ENCODE peak calls at places on chromosome 14, in eight cellular contexts. I is heart right ventricle, K is suprapubic skin, X is BJ, Y is right atrium auricular region, Q is endodermal cell, P is left lung, A is prostate gland. J is an unnamed sample. For H3K36me3, the result is how much of the 10 kb centered on the place peaks cover.

GRCh38 chr14:93764211-93764659 is 24.1 kb downstream of the PRIMA1 start:
- DNase-seq in I (peak), Y (no peak), A (peak), K (no peak), X (no peak), Q (peak), P (no peak), J (peak)

GRCh38 chr14:32073537-32074189 is 3.4 kb upstream of the ARHGAP5 start:
- DNase-seq in P (no peak), I (no peak), X (peak), A (peak), Y (no peak), Q (peak), K (no peak), J (peak)

GRCh38 chr14:51716610-51717009 is 64.9 kb downstream of the FRMD6 start:
- DNase-seq in A (no peak), Q (no peak), Y (no peak), I (no peak), P (no peak), X (no peak), K (no peak), J (no peak)

GRCh38 chr14:99150236-99150635 is 121.8 kb downstream of the BCL11B start:
- DNase-seq in I (no peak), P (no peak), Q (peak), X (no peak), Y (no peak), K (peak), A (no peak), J (no peak)

GRCh38 chr14:89690139-89690538 is 264.4 kb downstream of the EFCAB11 start:
- DNase-seq in I (no peak), Q (no peak), K (no peak), P (no peak), X (no peak), A (no peak), Y (no peak), J (no peak)

GRCh38 chr14:95489163-95489887 is 27.1 kb downstream of the SYNE3 start:
- DNase-seq in P (no peak), Q (no peak), Y (no peak), K (no peak), X (no peak), I (no peak), A (no peak), J (no peak)

GRCh38 chr14:39562175-39562574 is 129.9 kb upstream of the FBXO33 start:
- DNase-seq in A (no peak), I (no peak), K (no peak), X (no peak), P (no peak), Y (no peak), Q (no peak), J (no peak)

GRCh38 chr14:75417674-75418073 is 10.1 kb upstream of the JDP2 start:
- DNase-seq in A (peak), I (no peak), P (no peak), K (no peak), Y (no peak), Q (no peak), X (no peak), J (no peak)

GRCh38 chr14:61395115-61395725 is 73.8 kb downstream of the PRKCH start:
- DNase-seq in Q (no peak), A (no peak), X (no peak), Y (no peak), I (no peak), K (no peak), P (no peak), J (no peak)

GRCh38 chr14:24678801-24679247 is 44.8 kb upstream of the GZMB start:
- DNase-seq in K (peak), I (peak), X (peak), Q (peak), A (peak), P (peak), Y (peak), J (peak)

GRCh38 chr14:97977711-97978261 is 1180.6 kb downstream of the VRK1 start:
- DNase-seq in K (peak), P (peak), A (peak), X (no peak), Y (peak), I (peak), Q (peak), J (peak)

GRCh38 chr14:80275208-80275850 is 64.0 kb upstream of the DIO2 start:
- DNase-seq in X (no peak), Q (no peak), K (no peak), Y (no peak), A (no peak), I (no peak), P (no peak), J (no peak)

GRCh38 chr14:102081231-102082080 is 5.4 kb downstream of the HSP90AA1 start:
- DNase-seq in I (no peak), Y (no peak), A (no peak), X (no peak), P (no peak), K (no peak), Q (no peak), J (no peak)

GRCh38 chr14:102078344-102078743 is 8.5 kb downstream of the HSP90AA1 start:
- DNase-seq in Y (no peak), I (no peak), A (no peak), P (no peak), Q (no peak), K (no peak), X (no peak), J (no peak)

GRCh38 chr14:102078840-102079699 is 7.8 kb downstream of the HSP90AA1 start:
- DNase-seq in Y (no peak), K (no peak), X (no peak), I (no peak), Q (no peak), P (no peak), A (no peak), J (no peak)

GRCh38 chr14:102079700-102079979 is 7.2 kb downstream of the HSP90AA1 start:
- DNase-seq in A (no peak), X (no peak), K (no peak), Q (no peak), Y (no peak), P (no peak), I (no peak), J (no peak)

DNA sequence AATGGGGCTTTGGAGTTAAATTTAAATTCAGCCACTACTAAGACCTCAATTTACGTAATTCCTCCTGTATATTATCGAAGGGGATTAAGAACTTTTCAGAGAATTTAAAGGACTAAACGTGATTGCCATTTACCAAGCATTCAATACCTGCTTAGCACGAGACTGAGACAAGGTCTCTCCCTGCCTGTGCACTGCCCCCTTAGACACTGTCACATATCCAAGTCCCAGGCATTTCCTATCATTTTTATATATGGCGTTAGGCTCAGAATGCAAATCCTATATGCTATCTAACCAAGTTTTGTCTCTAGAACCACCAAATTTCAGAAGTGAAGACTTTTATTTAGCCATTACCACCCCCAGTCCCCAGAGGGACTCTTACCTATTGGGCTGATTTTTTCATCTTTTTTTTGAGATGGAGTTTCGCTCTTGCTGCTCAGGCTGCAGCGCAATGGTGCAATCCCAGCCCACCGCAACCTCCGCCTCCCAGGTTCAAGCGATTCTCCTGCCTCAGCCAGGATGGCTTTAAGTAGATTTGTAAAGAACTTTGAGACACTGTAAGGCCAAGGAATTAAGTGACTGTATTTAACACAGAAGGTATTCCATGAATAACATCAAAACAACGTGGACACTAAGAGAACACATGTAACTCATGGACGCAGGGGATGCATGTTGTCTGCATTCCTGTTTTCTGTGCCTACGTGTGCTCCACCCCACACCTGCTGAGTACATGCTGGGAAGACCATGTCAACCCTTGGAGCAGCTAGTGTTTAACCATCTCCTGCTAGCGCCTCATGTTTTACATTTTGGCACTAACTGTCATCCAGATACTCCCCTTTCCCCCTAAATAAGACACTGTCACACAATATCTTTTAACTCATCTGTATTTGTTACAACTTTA is 6.4 kb downstream of the HSP90AA1 start:
- DNase-seq in K (no peak), X (no peak), Q (no peak), P (no peak), Y (no peak), A (no peak), I (no peak), J (no peak)
- H3K4me3 ChIP-seq in K (no peak), X (no peak), Q (peak), P (no peak), Y (no peak), A (no peak), I (no peak), J (no peak)

GRCh38 chr14:22915886-22916521 is 2.9 kb downstream of the RBM23 start:
- DNase-seq in K (no peak), P (peak), Y (no peak), X (no peak), I (no peak), Q (no peak), A (no peak), J (no peak)

GRCh38 chr14:22918809-22919600 is at the start of gene RBM23:
- DNase-seq in K (peak), Y (peak), I (peak), P (peak), X (peak), A (peak), Q (peak), J (peak)

GRCh38 chr14:22920697-22921096 is 1.7 kb upstream of the RBM23 start:
- DNase-seq in X (no peak), I (peak), A (no peak), Q (no peak), Y (no peak), K (no peak), P (no peak), J (no peak)

GRCh38 chr14:22919601-22919921 is 612 bp upstream of the RBM23 start:
- DNase-seq in I (no peak), A (no peak), Y (no peak), X (no peak), K (no peak), Q (no peak), P (no peak), J (no peak)

GRCh38 chr14:22918519-22918808 is 485 bp downstream of the RBM23 start:
- DNase-seq in P (no peak), K (no peak), Y (no peak), X (no peak), Q (no peak), I (no peak), A (no peak), J (peak)
- H3K36me3 ChIP-seq in P (under half), K (under half), Y (under half), X (under half), Q (under half), I (half or more), A (under half), J (under half)

GRCh38 chr14:103871596-103872480 is 24.5 kb upstream of the PPP1R13B start:
- DNase-seq in Y (no peak), A (peak), X (no peak), Q (peak), I (peak), K (no peak), P (peak), J (peak)
- H3K4me3 ChIP-seq in Y (peak), A (peak), X (peak), Q (no peak), I (peak), K (peak), P (peak), J (peak)

GRCh38 chr14:64109821-64110554 is 184.2 kb downstream of the ESR2 start:
- DNase-seq in X (no peak), K (no peak), A (no peak), Y (no peak), Q (no peak), P (no peak), I (no peak), J (no peak)
- H3K36me3 ChIP-seq in X (under half), K (half or more), A (under half), Y (under half), Q (under half), P (under half), I (half or more), J (under half)

GRCh38 chr14:23353433-23353780 is 720 bp upstream of the SLC22A17 start:
- DNase-seq in X (no peak), Y (no peak), K (no peak), I (no peak), Q (no peak), A (no peak), P (no peak), J (peak)

GRCh38 chr14:23349156-23349845 is 3.4 kb downstream of the SLC22A17 start:
- DNase-seq in K (no peak), X (no peak), Y (no peak), P (no peak), I (no peak), Q (no peak), A (no peak), J (peak)

GRCh38 chr14:23352506-23353432 is at the start of gene SLC22A17:
- DNase-seq in Y (peak), P (peak), I (peak), A (peak), X (peak), Q (peak), K (no peak), J (peak)

GRCh38 chr14:23354990-23355389 is 2.3 kb upstream of the SLC22A17 start:
- DNase-seq in Q (no peak), Y (no peak), A (no peak), X (no peak), P (no peak), K (no peak), I (no peak), J (peak)

GRCh38 chr14:23351681-23352505 is 794 bp downstream of the SLC22A17 start:
- DNase-seq in X (no peak), A (no peak), Y (no peak), K (no peak), P (no peak), Q (peak), I (peak), J (peak)
- H3K4me3 ChIP-seq in X (peak), A (peak), Y (peak), K (peak), P (peak), Q (peak), I (peak), J (peak)

GRCh38 chr14:52724360-52724644 is 5.7 kb upstream of the STYX start:
- DNase-seq in X (no peak), Y (no peak), P (no peak), I (no peak), Q (no peak), K (no peak), A (no peak), J (no peak)

GRCh38 chr14:52729585-52729924 is 411 bp upstream of the STYX start:
- DNase-seq in Y (no peak), P (no peak), A (no peak), I (no peak), X (no peak), K (no peak), Q (no peak), J (no peak)

DNA sequence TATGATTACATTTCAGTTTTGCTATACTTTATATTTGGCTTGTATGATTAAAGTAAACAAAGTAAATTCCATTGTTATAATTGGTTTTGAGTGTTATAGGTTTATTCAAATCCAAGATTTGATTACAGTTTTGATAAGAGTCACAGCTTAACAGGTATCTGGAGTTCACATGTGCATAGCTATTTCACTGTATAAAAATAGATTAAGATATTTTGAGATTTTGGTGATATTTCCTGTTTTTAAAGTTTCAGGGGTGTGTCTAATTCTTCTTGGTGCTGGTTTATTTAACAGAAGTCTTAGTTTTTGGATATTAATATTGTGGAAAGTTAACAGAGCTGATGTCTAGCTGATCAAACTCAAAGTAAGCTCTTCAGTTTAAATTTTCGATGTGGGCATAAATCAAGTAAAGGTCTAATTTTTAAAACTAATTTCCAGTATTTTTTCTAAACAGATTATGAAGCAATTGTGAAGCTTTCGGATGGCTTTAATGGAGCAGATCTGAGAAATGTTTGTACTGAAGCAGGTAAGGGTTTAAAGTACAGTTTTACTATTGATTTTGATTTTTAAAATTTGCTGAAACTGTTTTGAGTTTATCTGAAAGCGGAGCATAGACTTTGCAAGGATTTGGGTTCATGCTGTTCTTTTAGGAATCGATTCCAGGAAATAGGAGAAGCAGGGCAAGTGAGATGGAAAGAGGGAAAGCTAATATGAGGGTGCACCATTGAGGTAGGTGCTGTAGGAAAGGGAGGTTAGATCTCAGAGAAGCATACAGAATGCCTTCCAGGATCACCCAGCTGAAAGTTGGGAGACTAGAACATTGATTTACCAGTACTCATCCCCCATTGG is 6.2 kb upstream of the STYX start:
- DNase-seq in P (no peak), Q (no peak), A (no peak), X (no peak), I (no peak), K (no peak), Y (no peak), J (no peak)
- H3K36me3 ChIP-seq in P (half or more), Q (half or more), A (under half), X (under half), I (half or more), K (half or more), Y (half or more), J (under half)